ENCODE peak calls at places on chromosomes 13 and 19, in five cellular contexts. A, O, H, Z and I are unnamed samples.

GRCh38 chr13:100019780-100020356 is 38.3 kb downstream of the ZIC2 start:
- DNase-seq in A (no peak), O (no peak), H (no peak), Z (no peak), I (no peak)

GRCh38 chr19:14090509-14091085 is at the start of gene SAMD1:
- DNase-seq in A (peak; percentile 81), O (peak; percentile 35), H (peak; percentile 92), Z (peak; percentile 68), I (no peak)

GRCh38 chr19:988510-988909 is 4.4 kb downstream of the WDR18 start:
- DNase-seq in A (no peak), O (no peak), H (no peak), Z (no peak), I (no peak)

GRCh38 chr19:8615813-8616596 is 5.5 kb upstream of the ADAMTS10 start:
- DNase-seq in A (no peak), O (no peak), H (peak; percentile 74), Z (no peak), I (no peak)

GRCh38 chr19:42271861-42272534 is 2.9 kb downstream of the CIC start:
- DNase-seq in A (no peak), O (no peak), H (peak; percentile 34), Z (no peak), I (no peak)

GRCh38 chr13:113741101-113741731 is 17.8 kb upstream of the TMEM255B start:
- DNase-seq in A (no peak), O (no peak), H (no peak), Z (no peak), I (no peak)

GRCh38 chr19:41027273-41027967 is 36.3 kb downstream of the CYP2B6 start:
- DNase-seq in A (no peak), O (no peak), H (no peak), Z (no peak), I (no peak)

GRCh38 chr13:30905932-30906383 is at the start of gene MEDAG:
- DNase-seq in A (no peak), O (no peak), H (peak; percentile 47), Z (no peak), I (no peak)

GRCh38 chr19:20102097-20102496 is 24.3 kb downstream of the ZNF90 start:
- DNase-seq in A (no peak), O (no peak), H (no peak), Z (no peak), I (no peak)

GRCh38 chr19:32318884-32319520 is 26.4 kb upstream of the ZNF507 start:
- DNase-seq in A (no peak), O (no peak), H (no peak), Z (no peak), I (no peak)

GRCh38 chr13:32316030-32316344 is 679 bp downstream of the BRCA2 start:
- DNase-seq in A (peak; percentile 24), O (no peak), H (no peak), Z (no peak), I (no peak)

GRCh38 chr19:10270616-10271394 is at the start of gene ICAM1:
- DNase-seq in A (no peak), O (peak; percentile 67), H (peak; percentile 93), Z (no peak), I (no peak)

GRCh38 chr19:7762719-7763293 is at the start of gene CLEC4M:
- DNase-seq in A (no peak), O (no peak), H (no peak), Z (no peak), I (no peak)

GRCh38 chr19:57888107-57888493 is 737 bp downstream of the ZNF814 start:
- DNase-seq in A (no peak), O (no peak), H (no peak), Z (no peak), I (no peak)